ENCODE peak calls at places on chromosomes 16 and 17, in six cellular contexts. A, U, E, Q, L and Y are unnamed samples.

GRCh38 chr17:51647873-51648272 is 387.5 kb downstream of the UTP18 start:
- DNase-seq in E (no peak), U (no peak), Q (no peak), A (no peak), L (no peak), Y (no peak)

GRCh38 chr17:18167421-18167820 is 16.2 kb upstream of the ALKBH5 start:
- DNase-seq in E (no peak), L (no peak), A (no peak), Q (no peak), U (no peak), Y (no peak)

GRCh38 chr16:88803264-88803987 is at the start of gene CDT1:
- DNase-seq in L (peak), E (no peak), A (peak), Q (peak), U (peak), Y (peak)

GRCh38 chr16:68751160-68751559 is 14.1 kb downstream of the CDH1 start:
- DNase-seq in U (no peak), L (no peak), Q (no peak), A (no peak), E (no peak), Y (no peak)

GRCh38 chr17:39527220-39527813 is 66.0 kb downstream of the CDK12 start:
- DNase-seq in L (peak), Q (peak), E (no peak), U (no peak), A (no peak), Y (peak)

GRCh38 chr16:61083711-61084110 is 952.5 kb downstream of the CDH8 start:
- DNase-seq in E (no peak), L (no peak), Q (no peak), U (no peak), A (no peak), Y (no peak)

GRCh38 chr16:67936124-67936875 is at the start of gene PSMB10:
- DNase-seq in U (peak), A (peak), E (no peak), L (peak), Q (peak), Y (peak)

GRCh38 chr16:84294196-84295142 is at the start of gene WFDC1:
- DNase-seq in U (no peak), E (no peak), L (peak), Q (no peak), A (no peak), Y (peak)

GRCh38 chr17:43576563-43577229 is 30.6 kb upstream of the ETV4 start:
- DNase-seq in A (peak), U (peak), Q (peak), E (peak), L (peak), Y (peak)

GRCh38 chr17:34464812-34465211 is 101.8 kb upstream of the CCL1 start:
- DNase-seq in A (no peak), Q (no peak), L (no peak), E (no peak), U (no peak), Y (no peak)
- H3K4me3 ChIP-seq in A (no peak), Q (no peak), L (no peak), E (no peak), U (no peak), Y (no peak)

DNA sequence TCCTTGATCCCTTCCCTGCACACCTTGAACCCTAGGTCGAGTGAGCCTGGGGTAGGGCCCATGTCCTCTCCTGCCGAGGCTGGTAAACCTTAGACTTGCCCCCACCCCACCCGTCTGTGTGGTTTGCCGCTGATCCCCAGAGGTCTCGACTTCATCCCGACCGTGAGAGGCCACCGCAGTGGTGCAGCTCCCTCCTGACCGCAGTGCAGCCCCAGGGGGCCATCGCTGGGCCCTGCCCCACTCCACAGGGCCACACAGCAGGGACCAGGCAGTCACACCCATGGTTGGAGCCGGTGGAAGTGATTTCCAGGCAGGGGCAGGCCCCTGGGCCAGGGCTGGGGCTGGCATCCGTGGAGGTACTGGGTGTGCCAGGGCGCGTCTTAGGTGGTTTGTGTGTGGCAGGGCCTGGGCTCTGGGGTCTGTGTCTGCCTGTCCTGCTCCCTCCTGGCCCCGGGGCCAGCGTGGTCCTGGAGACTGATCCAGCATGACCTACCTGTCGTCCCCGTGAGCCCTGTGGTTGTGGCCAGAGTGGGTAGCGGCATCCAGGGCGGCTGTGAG is 46.7 kb downstream of the BAIAP2 start:
- DNase-seq in L (no peak), E (no peak), A (no peak), U (no peak), Q (no peak), Y (no peak)
- H3K4me3 ChIP-seq in L (no peak), E (no peak), A (no peak), U (no peak), Q (no peak), Y (no peak)

GRCh38 chr17:3004150-3004801 is 59.1 kb downstream of the OR1D5 start:
- DNase-seq in E (peak), A (peak), L (peak), Q (peak), U (peak), Y (peak)
- H3K4me3 ChIP-seq in E (peak), A (peak), L (peak), Q (peak), U (no peak), Y (no peak)

GRCh38 chr17:78748048-78748729 is 33.9 kb downstream of the CYTH1 start:
- DNase-seq in A (peak), Q (peak), E (no peak), U (peak), L (no peak), Y (no peak)
- H3K4me3 ChIP-seq in A (peak), Q (no peak), E (no peak), U (no peak), L (peak), Y (no peak)

GRCh38 chr16:46843898-46844642 is 13.1 kb upstream of the C16orf87 start:
- DNase-seq in L (no peak), E (no peak), U (no peak), Q (no peak), A (no peak), Y (no peak)
- H3K4me3 ChIP-seq in L (no peak), E (no peak), U (no peak), Q (no peak), A (no peak), Y (no peak)

DNA sequence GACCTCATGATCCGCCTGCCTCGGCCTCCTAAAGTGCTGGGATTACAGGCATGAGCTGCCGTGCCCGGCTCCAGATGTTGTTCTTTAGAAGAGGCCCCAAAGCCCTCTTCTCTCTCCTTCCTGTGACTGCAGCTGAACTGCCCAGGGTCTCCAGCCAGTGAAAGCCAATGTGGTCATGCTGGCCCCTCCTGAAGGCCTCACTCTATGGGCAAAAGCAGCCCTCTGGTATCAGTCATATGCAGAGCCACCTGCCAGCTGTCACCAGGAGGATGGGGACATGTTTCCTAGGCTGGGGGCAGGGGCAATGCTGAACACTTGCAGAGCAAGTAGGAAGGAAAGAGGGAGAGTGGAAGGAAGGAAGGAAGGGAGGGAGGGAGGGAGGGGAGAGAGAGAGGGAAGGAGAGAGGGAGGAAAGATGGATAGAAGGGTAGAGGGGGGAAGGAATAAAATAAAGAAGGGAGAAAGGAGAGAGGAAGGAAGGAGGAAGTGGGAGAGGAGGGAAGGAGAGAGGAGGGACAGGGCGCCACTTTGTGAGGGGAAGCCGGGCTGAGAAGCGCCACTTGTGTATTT is 36.0 kb downstream of the SOCS3 start:
- DNase-seq in A (no peak), E (no peak), U (no peak), Q (no peak), L (peak), Y (no peak)
- H3K4me3 ChIP-seq in A (no peak), E (no peak), U (no peak), Q (no peak), L (peak), Y (no peak)

DNA sequence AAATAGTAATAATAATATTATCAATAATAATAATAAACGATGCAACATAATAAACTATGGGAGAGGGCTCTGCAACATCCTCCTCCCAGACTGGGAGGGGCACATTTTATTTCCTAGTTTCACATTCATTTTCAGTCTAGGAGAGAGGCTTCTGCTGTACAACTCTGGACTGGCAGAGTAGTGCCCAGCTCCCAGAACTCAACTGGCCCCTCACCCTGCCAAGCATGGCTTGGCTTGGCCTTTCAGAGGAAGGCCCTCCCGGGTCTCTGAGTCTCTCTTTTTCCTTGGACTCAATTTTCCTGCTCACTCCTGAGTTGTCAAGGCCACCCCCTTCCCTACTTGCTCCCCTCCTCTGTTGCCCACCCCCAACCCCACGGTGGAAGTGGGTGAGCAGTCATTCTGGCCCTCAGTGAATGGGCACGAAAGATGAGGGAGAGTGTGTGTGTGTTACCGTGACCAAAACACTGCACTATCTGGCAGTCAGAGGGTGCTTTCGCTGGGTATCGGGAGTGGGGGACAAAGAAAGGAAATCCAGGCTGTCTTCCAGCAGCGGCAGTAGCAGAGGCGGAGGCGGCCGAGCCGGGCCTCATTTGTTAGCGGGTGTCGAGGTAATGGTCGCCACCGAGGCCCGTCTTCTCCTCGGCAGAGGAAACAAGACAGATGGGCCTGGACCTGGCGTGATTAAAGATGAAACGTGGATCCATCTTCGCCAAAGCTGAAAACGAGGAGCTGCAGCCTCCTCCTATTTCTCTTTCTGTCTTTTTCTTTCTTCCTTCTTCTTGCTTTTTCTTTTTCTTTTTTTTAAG is 2.3 kb downstream of the HOXB4 start:
- DNase-seq in A (no peak), U (no peak), E (no peak), Q (no peak), L (no peak), Y (no peak)
- H3K4me3 ChIP-seq in A (no peak), U (no peak), E (peak), Q (no peak), L (peak), Y (peak)

GRCh38 chr17:41787021-41787418 is 509 bp upstream of the JUP start:
- DNase-seq in A (no peak), E (no peak), L (no peak), Q (no peak), U (no peak), Y (no peak)
- H3K4me3 ChIP-seq in A (peak), E (peak), L (no peak), Q (no peak), U (no peak), Y (no peak)

GRCh38 chr16:57798953-57799618 is 3.2 kb downstream of the KIFC3 start:
- DNase-seq in L (no peak), U (no peak), Q (no peak), A (no peak), E (no peak), Y (no peak)
- H3K4me3 ChIP-seq in L (no peak), U (peak), Q (no peak), A (no peak), E (no peak), Y (no peak)